ENCODE peak calls at places on chromosome 13, in six cellular contexts. One of them, this sample, is unnamed.

GRCh38 chr13:113671066-113672001 is 4.3 kb downstream of the GRK1 start:
- DNase-seq in LNCaP clone FGC: no peak
- DNase-seq in bronchial epithelial cell: no peak
- DNase-seq in AG09319: no peak
- DNase-seq in neural progenitor cell: no peak
- DNase-seq in heart left ventricle: peak; percentile 22
- DNase-seq in this sample: no peak

GRCh38 chr13:48923376-48923775 is 52.3 kb upstream of the FNDC3A start:
- DNase-seq in LNCaP clone FGC: no peak
- DNase-seq in bronchial epithelial cell: no peak
- DNase-seq in AG09319: no peak
- DNase-seq in neural progenitor cell: no peak
- DNase-seq in heart left ventricle: peak; percentile 30
- DNase-seq in this sample: no peak

GRCh38 chr13:52711277-52711676 is 28.3 kb downstream of the CNMD start:
- DNase-seq in LNCaP clone FGC: no peak
- DNase-seq in bronchial epithelial cell: no peak
- DNase-seq in AG09319: no peak
- DNase-seq in neural progenitor cell: peak; percentile 66
- DNase-seq in heart left ventricle: no peak
- DNase-seq in this sample: no peak

GRCh38 chr13:95300625-95301134 is 571 bp downstream of the ABCC4 start:
- DNase-seq in LNCaP clone FGC: no peak
- DNase-seq in bronchial epithelial cell: peak; percentile 13
- DNase-seq in AG09319: no peak
- DNase-seq in neural progenitor cell: peak; percentile 73
- DNase-seq in heart left ventricle: peak; percentile 84
- DNase-seq in this sample: peak; percentile 29

GRCh38 chr13:30112602-30113435 is 194.5 kb downstream of the KATNAL1 start:
- DNase-seq in LNCaP clone FGC: peak; percentile 37
- DNase-seq in bronchial epithelial cell: peak; percentile 76
- DNase-seq in AG09319: peak; percentile 83
- DNase-seq in neural progenitor cell: peak; percentile 87
- DNase-seq in heart left ventricle: peak; percentile 62
- DNase-seq in this sample: peak; percentile 53

GRCh38 chr13:37488682-37489081 is 109.9 kb downstream of the POSTN start:
- DNase-seq in LNCaP clone FGC: no peak
- DNase-seq in bronchial epithelial cell: no peak
- DNase-seq in AG09319: no peak
- DNase-seq in neural progenitor cell: no peak
- DNase-seq in heart left ventricle: no peak
- DNase-seq in this sample: no peak

GRCh38 chr13:42594577-42595571 is 20.9 kb downstream of the TNFSF11 start:
- DNase-seq in LNCaP clone FGC: peak; percentile 23
- DNase-seq in bronchial epithelial cell: peak; percentile 63
- DNase-seq in AG09319: peak; percentile 83
- DNase-seq in neural progenitor cell: peak; percentile 83
- DNase-seq in heart left ventricle: no peak
- DNase-seq in this sample: peak; percentile 26

GRCh38 chr13:24650157-24650556 is 30.1 kb upstream of the ATP12A start:
- DNase-seq in LNCaP clone FGC: no peak
- DNase-seq in bronchial epithelial cell: no peak
- DNase-seq in AG09319: peak; percentile 72
- DNase-seq in neural progenitor cell: no peak
- DNase-seq in heart left ventricle: no peak
- DNase-seq in this sample: no peak

GRCh38 chr13:110869805-110870706 is 44.8 kb downstream of the ANKRD10 start:
- DNase-seq in LNCaP clone FGC: peak; percentile 15
- DNase-seq in bronchial epithelial cell: peak; percentile 100
- DNase-seq in AG09319: peak; percentile 99
- DNase-seq in neural progenitor cell: peak; percentile 46
- DNase-seq in heart left ventricle: peak; percentile 97
- DNase-seq in this sample: no peak

GRCh38 chr13:104740616-104741222 is 1674.5 kb upstream of the SLC10A2 start:
- DNase-seq in LNCaP clone FGC: no peak
- DNase-seq in bronchial epithelial cell: no peak
- DNase-seq in AG09319: no peak
- DNase-seq in neural progenitor cell: no peak
- DNase-seq in heart left ventricle: no peak
- DNase-seq in this sample: no peak

GRCh38 chr13:83019986-83020385 is 862.3 kb downstream of the SLITRK1 start:
- DNase-seq in LNCaP clone FGC: no peak
- DNase-seq in bronchial epithelial cell: no peak
- DNase-seq in AG09319: no peak
- DNase-seq in neural progenitor cell: no peak
- DNase-seq in heart left ventricle: no peak
- DNase-seq in this sample: no peak

GRCh38 chr13:48411281-48412099 is 1.4 kb downstream of the LPAR6 start:
- DNase-seq in LNCaP clone FGC: no peak
- DNase-seq in bronchial epithelial cell: peak; percentile 32
- DNase-seq in AG09319: no peak
- DNase-seq in neural progenitor cell: peak; percentile 11
- DNase-seq in heart left ventricle: no peak
- DNase-seq in this sample: no peak

GRCh38 chr13:85266331-85266730 is 532.9 kb downstream of the SLITRK6 start:
- DNase-seq in LNCaP clone FGC: no peak
- DNase-seq in bronchial epithelial cell: peak; percentile 47
- DNase-seq in AG09319: no peak
- DNase-seq in neural progenitor cell: no peak
- DNase-seq in heart left ventricle: no peak
- DNase-seq in this sample: no peak